ENCODE peak calls at places on chromosomes 6 and 20, in nine cellular contexts. Y, P, R, E, J, X, L, V and N are unnamed samples.

GRCh38 chr20:3706774-3707507 is 5.5 kb downstream of the SIGLEC1 start:
- ATAC-seq in Y (no peak), P (peak; percentile 53), R (no peak), E (peak; percentile 69), J (peak; percentile 47), X (peak; percentile 70), L (no peak), V (peak; percentile 3), N (peak; percentile 30)

GRCh38 chr20:3011752-3012151 is 31.7 kb upstream of the GNRH2 start:
- ATAC-seq in Y (no peak), P (no peak), R (no peak), E (no peak), J (no peak), X (no peak), L (no peak), V (no peak), N (no peak)

GRCh38 chr20:62782149-62782892 is 14.0 kb upstream of the MRGBP start:
- ATAC-seq in Y (no peak), P (no peak), R (no peak), E (no peak), J (no peak), X (no peak), L (no peak), V (peak; percentile 53), N (no peak)

GRCh38 chr6:45378324-45378926 is 691 bp upstream of the SUPT3H start:
- ATAC-seq in Y (no peak), P (peak; percentile 37), R (peak; percentile 53), E (peak; percentile 70), J (peak; percentile 50), X (peak; percentile 41), L (peak; percentile 58), V (peak; percentile 51), N (peak; percentile 29)

GRCh38 chr20:48339986-48340884 is 487.6 kb downstream of the PREX1 start:
- ATAC-seq in Y (no peak), P (no peak), R (no peak), E (no peak), J (peak; percentile 68), X (no peak), L (no peak), V (peak; percentile 12), N (no peak)

GRCh38 chr20:3239867-3240775 is 1.1 kb upstream of the SLC4A11 start:
- ATAC-seq in Y (no peak), P (peak; percentile 6), R (peak; percentile 38), E (no peak), J (no peak), X (peak; percentile 38), L (no peak), V (no peak), N (no peak)

GRCh38 chr6:117157448-117157847 is 107.9 kb upstream of the VGLL2 start:
- ATAC-seq in Y (no peak), P (no peak), R (no peak), E (no peak), J (no peak), X (no peak), L (peak; percentile 59), V (no peak), N (no peak)

GRCh38 chr20:1130849-1131248 is 12.4 kb downstream of the PSMF1 start:
- ATAC-seq in Y (no peak), P (no peak), R (peak; percentile 86), E (no peak), J (no peak), X (peak; percentile 82), L (peak; percentile 79), V (no peak), N (no peak)

GRCh38 chr6:15631380-15631913 is 31.4 kb downstream of the DTNBP1 start:
- ATAC-seq in Y (no peak), P (no peak), R (no peak), E (no peak), J (no peak), X (no peak), L (no peak), V (peak; percentile 44), N (no peak)

GRCh38 chr6:89339565-89339964 is 13.0 kb downstream of the UBE2J1 start:
- ATAC-seq in Y (no peak), P (no peak), R (no peak), E (no peak), J (no peak), X (no peak), L (no peak), V (no peak), N (no peak)

GRCh38 chr6:145704153-145704781 is 31.1 kb downstream of the EPM2A start:
- ATAC-seq in Y (no peak), P (no peak), R (no peak), E (no peak), J (no peak), X (no peak), L (no peak), V (no peak), N (no peak)

GRCh38 chr6:159118941-159119340 is 50.3 kb upstream of the FNDC1 start:
- ATAC-seq in Y (no peak), P (no peak), R (no peak), E (no peak), J (no peak), X (no peak), L (no peak), V (no peak), N (no peak)

GRCh38 chr6:17233531-17233930 is 47.6 kb upstream of the RBM24 start:
- ATAC-seq in Y (no peak), P (no peak), R (no peak), E (no peak), J (no peak), X (no peak), L (no peak), V (peak; percentile 81), N (no peak)

GRCh38 chr6:137363805-137364138 is 130.4 kb downstream of the OLIG3 start:
- ATAC-seq in Y (peak; percentile 49), P (no peak), R (no peak), E (no peak), J (no peak), X (no peak), L (no peak), V (no peak), N (no peak)

GRCh38 chr20:49700411-49701185 is 13.1 kb downstream of the B4GALT5 start:
- ATAC-seq in Y (no peak), P (no peak), R (peak; percentile 69), E (no peak), J (peak; percentile 74), X (peak; percentile 65), L (peak; percentile 56), V (peak; percentile 51), N (peak; percentile 74)

GRCh38 chr20:9517297-9518134 is 3.1 kb downstream of the LAMP5 start:
- ATAC-seq in Y (no peak), P (no peak), R (peak; percentile 43), E (no peak), J (no peak), X (peak; percentile 78), L (no peak), V (peak; percentile 59), N (no peak)

GRCh38 chr6:85185977-85186376 is 263.9 kb upstream of the NT5E start:
- ATAC-seq in Y (no peak), P (no peak), R (no peak), E (no peak), J (no peak), X (no peak), L (no peak), V (no peak), N (no peak)
- H3K4me3 ChIP-seq in Y (no peak overlapping the region), P (no peak overlapping the region), R (no peak overlapping the region), E (no peak overlapping the region), J (no peak overlapping the region), X (no peak overlapping the region), L (no peak overlapping the region), V (no peak overlapping the region), N (no peak overlapping the region)

DNA sequence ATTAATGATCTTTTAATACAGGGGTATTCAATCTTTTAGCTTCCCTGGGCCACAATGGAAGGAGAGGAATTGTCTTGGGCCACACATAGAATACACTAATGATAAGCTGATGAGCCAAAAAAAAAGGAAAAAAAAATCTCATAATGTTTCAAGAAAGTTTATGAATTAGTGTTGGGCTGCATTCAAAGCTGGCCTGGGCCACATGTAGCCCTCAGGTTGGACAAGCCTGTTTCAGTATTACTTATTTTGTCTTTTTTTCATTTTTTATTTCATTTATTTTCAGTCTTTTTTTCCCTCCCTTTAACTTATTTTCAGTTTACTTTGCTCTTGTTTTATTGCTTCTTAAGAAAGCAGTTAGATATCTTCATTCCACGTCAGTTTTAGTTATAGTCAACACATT is 2171.8 kb upstream of the DEFB115 start:
- ATAC-seq in Y (no peak), P (no peak), R (no peak), E (no peak), J (no peak), X (no peak), L (no peak), V (no peak), N (no peak)
- H3K9me3 ChIP-seq in Y (no peaks in the 10 kb centered on the region), P (no peaks in the 10 kb centered on the region), R (peaks cover 3% of the 10 kb centered on the region), E (peaks cover 1% of the 10 kb centered on the region), J (no peaks in the 10 kb centered on the region), X (no peaks in the 10 kb centered on the region), L (no peaks in the 10 kb centered on the region), V (peaks cover 36% of the 10 kb centered on the region), N (no peaks in the 10 kb centered on the region)

GRCh38 chr6:122075084-122075760 is 324.2 kb upstream of the HSF2 start:
- ATAC-seq in Y (no peak), P (no peak), R (no peak), E (no peak), J (no peak), X (no peak), L (no peak), V (no peak), N (no peak)

GRCh38 chr6:122071950-122072647 is 327.4 kb upstream of the HSF2 start:
- ATAC-seq in Y (no peak), P (no peak), R (no peak), E (no peak), J (no peak), X (no peak), L (no peak), V (no peak), N (no peak)

GRCh38 chr6:122068291-122068769 is 331.1 kb upstream of the HSF2 start:
- ATAC-seq in Y (no peak), P (peak; percentile 85), R (no peak), E (peak; percentile 46), J (no peak), X (no peak), L (peak; percentile 16), V (no peak), N (peak; percentile 84)

GRCh38 chr6:122066200-122066599 is 333.3 kb upstream of the HSF2 start:
- ATAC-seq in Y (no peak), P (no peak), R (no peak), E (no peak), J (no peak), X (no peak), L (no peak), V (no peak), N (no peak)

GRCh38 chr6:122069933-122070332 is 329.5 kb upstream of the HSF2 start:
- ATAC-seq in Y (no peak), P (peak; percentile 65), R (no peak), E (no peak), J (no peak), X (no peak), L (no peak), V (no peak), N (no peak)
- H3K4me3 ChIP-seq in Y (no peak overlapping the region), P (no peak overlapping the region), R (no peak overlapping the region), E (no peak overlapping the region), J (no peak overlapping the region), X (no peak overlapping the region), L (no peak overlapping the region), V (no peak overlapping the region), N (no peak overlapping the region)

DNA sequence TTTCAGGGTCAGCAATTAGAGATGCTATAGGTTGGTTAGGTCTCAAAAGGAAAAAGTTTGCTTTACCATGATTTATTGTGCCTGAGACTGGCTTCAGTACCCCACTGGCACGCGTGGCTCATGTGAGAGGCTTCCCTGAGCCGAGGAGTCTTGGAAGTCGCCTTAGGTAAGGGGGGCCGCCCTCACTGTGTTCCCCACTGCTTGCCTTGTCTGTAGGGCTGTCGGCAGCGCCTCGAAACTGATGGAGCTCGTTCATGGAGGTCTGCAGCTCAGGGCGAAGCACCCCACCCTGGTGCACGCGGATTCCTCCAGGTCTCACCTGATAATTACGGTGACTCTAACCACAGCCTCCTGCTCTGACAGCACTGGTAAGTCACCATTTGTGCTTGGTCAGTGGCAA is 39.2 kb downstream of the FRMD1 start:
- ATAC-seq in Y (no peak), P (no peak), R (no peak), E (no peak), J (no peak), X (no peak), L (no peak), V (no peak), N (no peak)
- H3K9me3 ChIP-seq in Y (peaks cover 11% of the 10 kb centered on the region), P (no peaks in the 10 kb centered on the region), R (peaks cover 27% of the 10 kb centered on the region), E (peaks cover 11% of the 10 kb centered on the region), J (no peaks in the 10 kb centered on the region), X (no peaks in the 10 kb centered on the region), L (no peaks in the 10 kb centered on the region), V (no peaks in the 10 kb centered on the region), N (no peaks in the 10 kb centered on the region)